ENCODE peak calls at places on chromosomes 4 and X, in seven cellular contexts. K is HEK293T, Y is HCT116, X is WTC11, C is H1, B is HepG2, P is GM12878. S is an unnamed sample.

GRCh38 chrX:138756234-138756633 is 44.7 kb upstream of the FGF13 start:
- DNase-seq in C (peak), P (no peak), X (peak), B (no peak), K (peak), Y (no peak), S (no peak)

GRCh38 chrX:12975670-12975965 is 708 bp downstream of the TMSB4X start:
- DNase-seq in C (no peak), Y (no peak), X (no peak), P (no peak), B (no peak), K (peak), S (no peak)

GRCh38 chr4:26896636-26897035 is 36.0 kb downstream of the STIM2 start:
- DNase-seq in B (no peak), K (no peak), P (no peak), Y (no peak), C (no peak), X (no peak), S (no peak)

GRCh38 chr4:144808034-144808433 is 162.1 kb downstream of the HHIP start:
- DNase-seq in K (no peak), P (no peak), C (no peak), B (no peak), Y (no peak), X (no peak), S (no peak)

GRCh38 chr4:40264995-40265909 is 68.4 kb downstream of the RHOH start:
- DNase-seq in B (no peak), Y (no peak), C (no peak), P (no peak), X (peak), K (no peak), S (peak)

GRCh38 chrX:134670241-134670811 is 12.1 kb upstream of the PLAC1 start:
- DNase-seq in C (no peak), B (peak), P (no peak), K (no peak), X (no peak), Y (no peak), S (no peak)

GRCh38 chr4:61152433-61152832 is 47.7 kb upstream of the ADGRL3 start:
- DNase-seq in B (no peak), K (no peak), X (no peak), Y (no peak), P (no peak), C (no peak), S (no peak)

GRCh38 chr4:111630705-111631104 is 514.5 kb upstream of the FAM241A start:
- DNase-seq in X (no peak), B (peak), C (no peak), K (peak), Y (peak), P (no peak), S (no peak)

GRCh38 chr4:123661080-123661737 is 264.6 kb downstream of the SPRY1 start:
- DNase-seq in B (no peak), C (no peak), X (no peak), K (no peak), P (no peak), Y (peak), S (peak)

GRCh38 chr4:116668190-116668589 is 417.2 kb downstream of the TRAM1L1 start:
- DNase-seq in X (peak), Y (no peak), P (no peak), K (no peak), C (peak), B (no peak), S (no peak)

GRCh38 chrX:22594771-22595170 is 322.1 kb downstream of the CBLL2 start:
- DNase-seq in X (no peak), P (no peak), C (no peak), Y (no peak), K (no peak), B (no peak), S (no peak)

GRCh38 chr4:16472537-16472936 is 246.3 kb upstream of the TAPT1 start:
- DNase-seq in C (no peak), Y (no peak), K (no peak), X (no peak), P (no peak), B (no peak), S (no peak)

GRCh38 chr4:74675673-74676279 is 118.5 kb downstream of the BTC start:
- DNase-seq in X (no peak), Y (peak), P (no peak), C (no peak), B (peak), K (peak), S (peak)

GRCh38 chrX:136816970-136817369 is 36.2 kb upstream of the ARHGEF6 start:
- DNase-seq in C (no peak), X (no peak), Y (no peak), K (no peak), B (no peak), P (no peak), S (no peak)

DNA sequence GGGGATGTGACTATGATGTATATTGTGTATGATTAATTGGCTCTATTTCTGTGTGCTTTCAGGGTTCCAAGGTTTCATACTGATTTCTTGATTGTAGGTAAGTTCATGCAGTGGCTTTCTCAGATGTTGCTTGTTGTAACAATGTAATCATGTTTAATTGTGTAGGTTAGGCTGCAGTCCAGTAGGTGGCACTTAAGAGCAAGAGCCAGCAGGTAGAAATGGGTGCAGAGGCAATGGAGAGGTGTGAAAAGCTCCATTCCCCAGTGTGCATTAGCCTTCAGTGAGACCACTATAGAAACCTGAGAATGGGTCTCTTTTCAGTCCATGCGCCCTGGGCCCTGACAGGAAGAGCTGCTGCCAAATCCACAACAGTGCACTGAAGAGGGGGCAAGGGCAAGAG is 28.2 kb downstream of the DCAF12L2 start:
- DNase-seq in P (no peak), K (peak), X (peak), Y (no peak), B (no peak), C (no peak), S (no peak)
- TF ChIP-seq SP1 in P (no peak), K (no peak), X (no peak), Y (no peak), B (no peak), C (no peak), S (no peak)

GRCh38 chr4:139017861-139018260 is 2.3 kb downstream of the NOCT start:
- DNase-seq in C (no peak), P (no peak), B (no peak), Y (no peak), X (no peak), K (no peak), S (no peak)
- TF ChIP-seq SP1 in C (no peak), P (no peak), B (no peak), Y (no peak), X (no peak), K (no peak), S (no peak)

DNA sequence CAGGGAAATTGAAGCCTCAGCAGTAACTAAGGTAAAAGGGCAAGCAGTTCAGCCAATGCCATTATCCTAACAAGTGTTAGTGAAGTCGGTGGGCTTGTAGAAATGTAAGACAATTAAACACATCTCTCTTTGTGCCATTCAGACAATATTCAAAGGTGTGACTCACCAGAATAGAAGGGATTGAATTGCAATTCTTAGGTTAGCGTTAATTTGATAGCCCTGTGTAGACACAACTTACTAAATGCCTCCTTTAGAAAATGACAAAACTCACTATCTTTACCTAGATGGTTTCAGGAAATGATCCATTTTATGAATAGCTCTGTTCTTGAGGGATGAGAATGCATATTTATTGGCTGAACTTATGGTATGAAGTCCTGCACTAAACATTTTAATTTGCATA is 35.2 kb downstream of the RPA4 start:
- DNase-seq in P (no peak), C (no peak), X (no peak), Y (no peak), B (no peak), K (no peak), S (no peak)
- TF ChIP-seq SP1 in P (no peak), C (no peak), X (no peak), Y (no peak), B (no peak), K (no peak), S (no peak)

DNA sequence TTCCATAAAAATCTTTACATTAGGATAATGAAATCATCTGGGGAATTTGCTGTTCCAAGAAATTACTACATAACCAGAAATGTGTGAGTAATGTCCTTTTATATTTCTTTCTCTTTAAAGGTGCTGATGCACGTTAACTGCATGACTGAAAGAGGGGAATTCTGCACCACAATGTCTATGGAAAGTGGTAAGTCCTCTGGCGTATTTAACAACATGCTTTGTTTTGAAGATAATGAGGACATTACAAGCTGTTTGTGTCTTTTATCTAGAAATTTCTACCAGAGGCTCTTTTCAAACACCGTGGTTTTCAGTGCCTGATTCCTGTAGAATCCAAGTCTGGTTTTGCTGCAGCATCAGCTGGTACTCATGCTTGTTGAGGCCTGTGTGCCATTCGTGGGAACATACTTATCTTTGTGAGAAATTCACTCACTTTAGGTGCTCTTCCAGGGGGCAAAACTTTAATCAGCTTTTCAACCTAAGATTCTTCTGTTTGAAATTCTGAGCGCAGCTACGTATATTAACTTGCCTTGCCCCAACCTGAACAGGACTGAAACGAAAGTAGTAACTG is 257.2 kb downstream of the PDHA2 start:
- DNase-seq in X (no peak), K (no peak), Y (no peak), C (no peak), P (no peak), B (no peak), S (no peak)
- TF ChIP-seq SP1 in X (no peak), K (no peak), Y (no peak), C (no peak), P (no peak), B (no peak), S (no peak)

S was measured in K562.